ENCODE peak calls at places on chromosomes 3 and 15, in eight cellular contexts. One of them, this sample, is unnamed.

GRCh38 chr3:59436164-59436958 is 386.5 kb upstream of the CFAP20DC start:
- DNase-seq in neural progenitor cell: no peak
- DNase-seq in LNCaP clone FGC: peak; percentile 71
- DNase-seq in left ventricle myocardium inferior: no peak
- DNase-seq in pancreas: no peak
- DNase-seq in AG04450: no peak
- DNase-seq in mucosa of descending colon: peak; percentile 45
- DNase-seq in choroid plexus epithelial cell: no peak
- DNase-seq in this sample: no peak

GRCh38 chr15:68924866-68925599 is 5.3 kb upstream of the SPESP1 start:
- DNase-seq in LNCaP clone FGC: peak; percentile 36
- DNase-seq in choroid plexus epithelial cell: peak; percentile 87
- DNase-seq in pancreas: peak; percentile 62
- DNase-seq in mucosa of descending colon: peak; percentile 84
- DNase-seq in AG04450: peak; percentile 29
- DNase-seq in neural progenitor cell: peak; percentile 85
- DNase-seq in left ventricle myocardium inferior: peak; percentile 73
- DNase-seq in this sample: peak; percentile 59

GRCh38 chr15:100759698-100760356 is 119.8 kb upstream of the ALDH1A3 start:
- DNase-seq in choroid plexus epithelial cell: peak; percentile 60
- DNase-seq in mucosa of descending colon: peak; percentile 27
- DNase-seq in LNCaP clone FGC: peak; percentile 85
- DNase-seq in neural progenitor cell: no peak
- DNase-seq in left ventricle myocardium inferior: no peak
- DNase-seq in pancreas: peak; percentile 10
- DNase-seq in AG04450: no peak
- DNase-seq in this sample: no peak

GRCh38 chr3:105791919-105792786 is 76.7 kb downstream of the CBLB start:
- DNase-seq in mucosa of descending colon: peak; percentile 32
- DNase-seq in AG04450: peak; percentile 42
- DNase-seq in neural progenitor cell: no peak
- DNase-seq in pancreas: peak; percentile 29
- DNase-seq in choroid plexus epithelial cell: peak; percentile 99
- DNase-seq in LNCaP clone FGC: no peak
- DNase-seq in left ventricle myocardium inferior: peak; percentile 80
- DNase-seq in this sample: peak; percentile 47

GRCh38 chr15:80234883-80235282 is 17.1 kb downstream of the CTXND1 start:
- DNase-seq in LNCaP clone FGC: no peak
- DNase-seq in left ventricle myocardium inferior: no peak
- DNase-seq in choroid plexus epithelial cell: peak; percentile 31
- DNase-seq in AG04450: no peak
- DNase-seq in mucosa of descending colon: peak; percentile 55
- DNase-seq in neural progenitor cell: peak; percentile 42
- DNase-seq in pancreas: no peak
- DNase-seq in this sample: peak; percentile 30

GRCh38 chr3:189636048-189636447 is 4.9 kb downstream of the TP63 start:
- DNase-seq in left ventricle myocardium inferior: no peak
- DNase-seq in pancreas: no peak
- DNase-seq in choroid plexus epithelial cell: no peak
- DNase-seq in LNCaP clone FGC: no peak
- DNase-seq in mucosa of descending colon: no peak
- DNase-seq in AG04450: no peak
- DNase-seq in neural progenitor cell: no peak
- DNase-seq in this sample: no peak

GRCh38 chr15:33242165-33242564 is 47.7 kb upstream of the FMN1 start:
- DNase-seq in AG04450: no peak
- DNase-seq in LNCaP clone FGC: no peak
- DNase-seq in left ventricle myocardium inferior: no peak
- DNase-seq in neural progenitor cell: no peak
- DNase-seq in choroid plexus epithelial cell: peak; percentile 47
- DNase-seq in mucosa of descending colon: no peak
- DNase-seq in pancreas: no peak
- DNase-seq in this sample: no peak

GRCh38 chr3:129597792-129598381 is 8.6 kb downstream of the PLXND1 start:
- DNase-seq in LNCaP clone FGC: no peak
- DNase-seq in neural progenitor cell: peak; percentile 53
- DNase-seq in pancreas: no peak
- DNase-seq in AG04450: no peak
- DNase-seq in choroid plexus epithelial cell: peak; percentile 56
- DNase-seq in mucosa of descending colon: no peak
- DNase-seq in left ventricle myocardium inferior: no peak
- DNase-seq in this sample: no peak

GRCh38 chr3:120163023-120163422 is 68.8 kb upstream of the GSK3B start:
- DNase-seq in AG04450: no peak
- DNase-seq in mucosa of descending colon: no peak
- DNase-seq in neural progenitor cell: no peak
- DNase-seq in pancreas: no peak
- DNase-seq in LNCaP clone FGC: no peak
- DNase-seq in choroid plexus epithelial cell: no peak
- DNase-seq in left ventricle myocardium inferior: no peak
- DNase-seq in this sample: no peak

GRCh38 chr15:97078556-97078955 is 748.1 kb downstream of the NR2F2 start:
- DNase-seq in mucosa of descending colon: no peak
- DNase-seq in choroid plexus epithelial cell: no peak
- DNase-seq in neural progenitor cell: no peak
- DNase-seq in left ventricle myocardium inferior: no peak
- DNase-seq in AG04450: no peak
- DNase-seq in LNCaP clone FGC: no peak
- DNase-seq in pancreas: no peak
- DNase-seq in this sample: no peak

DNA sequence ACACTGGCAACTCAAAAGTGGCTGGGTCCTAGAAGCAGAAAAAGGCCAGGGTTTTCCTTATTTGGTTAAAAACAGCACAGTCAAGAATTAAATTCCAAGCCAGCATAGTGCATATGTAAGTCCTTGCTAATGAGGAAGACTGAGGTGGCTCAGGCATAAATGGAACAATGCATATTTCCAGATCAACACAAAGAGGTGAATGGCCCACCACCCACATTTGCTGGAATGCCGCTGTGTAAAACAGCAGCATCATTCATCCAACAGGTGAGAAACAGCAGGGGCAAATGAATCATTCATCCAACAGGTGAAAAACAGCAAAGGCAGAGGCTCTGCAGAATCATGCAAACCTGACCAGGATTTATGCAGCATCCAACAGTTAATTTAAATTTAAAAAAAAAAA is 32.9 kb downstream of the GPR176 start:
- DNase-seq in mucosa of descending colon: no peak
- DNase-seq in choroid plexus epithelial cell: no peak
- DNase-seq in LNCaP clone FGC: no peak
- DNase-seq in left ventricle myocardium inferior: no peak
- DNase-seq in neural progenitor cell: peak; percentile 20
- DNase-seq in AG04450: no peak
- DNase-seq in pancreas: no peak
- DNase-seq in this sample: no peak
- H3K4me3 ChIP-seq in mucosa of descending colon: no peak overlapping the region
- H3K4me3 ChIP-seq in choroid plexus epithelial cell: no peak overlapping the region
- H3K4me3 ChIP-seq in LNCaP clone FGC: no peak overlapping the region
- H3K4me3 ChIP-seq in left ventricle myocardium inferior: no peak overlapping the region
- H3K4me3 ChIP-seq in neural progenitor cell: no peak overlapping the region
- H3K4me3 ChIP-seq in AG04450: no peak overlapping the region
- H3K4me3 ChIP-seq in pancreas: no peak overlapping the region
- H3K4me3 ChIP-seq in this sample: no peak overlapping the region

DNA sequence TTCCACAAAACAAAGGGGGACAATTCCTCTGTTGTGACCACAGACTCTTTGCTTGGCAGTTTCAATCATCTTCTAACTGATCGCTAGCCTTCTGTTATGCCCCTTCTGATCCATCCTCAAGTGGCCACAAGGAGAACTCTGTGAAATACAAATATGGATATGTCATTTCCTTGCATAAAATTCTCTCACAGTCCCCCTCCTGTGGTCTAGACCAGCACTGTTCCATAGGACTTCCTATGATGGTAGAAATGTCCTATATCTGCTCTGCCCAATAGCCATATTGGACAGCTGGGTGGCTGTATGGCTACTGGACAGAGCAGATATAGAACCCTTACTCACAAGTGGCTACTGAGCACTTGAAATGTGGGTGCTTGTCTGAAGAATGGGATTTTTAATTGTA is 25.9 kb upstream of the SNRK start:
- DNase-seq in neural progenitor cell: no peak
- DNase-seq in AG04450: no peak
- DNase-seq in choroid plexus epithelial cell: peak; percentile 18
- DNase-seq in pancreas: no peak
- DNase-seq in mucosa of descending colon: no peak
- DNase-seq in left ventricle myocardium inferior: no peak
- DNase-seq in LNCaP clone FGC: no peak
- DNase-seq in this sample: no peak
- TF ChIP-seq CTCF in neural progenitor cell: no peak
- TF ChIP-seq CTCF in AG04450: no peak
- TF ChIP-seq CTCF in choroid plexus epithelial cell: peak; percentile 22
- TF ChIP-seq CTCF in pancreas: no peak
- TF ChIP-seq CTCF in mucosa of descending colon: no peak
- TF ChIP-seq CTCF in left ventricle myocardium inferior: no peak
- TF ChIP-seq CTCF in LNCaP clone FGC: no peak
- TF ChIP-seq CTCF in this sample: no peak

GRCh38 chr3:150183619-150184425 is 213.1 kb upstream of the PFN2 start:
- DNase-seq in neural progenitor cell: peak; percentile 83
- DNase-seq in left ventricle myocardium inferior: peak; percentile 62
- DNase-seq in mucosa of descending colon: peak; percentile 66
- DNase-seq in LNCaP clone FGC: no peak
- DNase-seq in choroid plexus epithelial cell: peak; percentile 88
- DNase-seq in AG04450: peak; percentile 46
- DNase-seq in pancreas: peak; percentile 55
- DNase-seq in this sample: peak; percentile 61
- H3K4me3 ChIP-seq in neural progenitor cell: peak overlapping the region; percentile 36
- H3K4me3 ChIP-seq in left ventricle myocardium inferior: peak overlapping the region; percentile 60
- H3K4me3 ChIP-seq in mucosa of descending colon: no peak overlapping the region
- H3K4me3 ChIP-seq in LNCaP clone FGC: peak overlapping the region; percentile 25
- H3K4me3 ChIP-seq in choroid plexus epithelial cell: peak overlapping the region; percentile 61
- H3K4me3 ChIP-seq in AG04450: peak overlapping the region; percentile 57
- H3K4me3 ChIP-seq in pancreas: peak overlapping the region; percentile 21
- H3K4me3 ChIP-seq in this sample: no peak overlapping the region

GRCh38 chr3:36933540-36934296 is 11.1 kb downstream of the TRANK1 start:
- DNase-seq in choroid plexus epithelial cell: no peak
- DNase-seq in neural progenitor cell: no peak
- DNase-seq in LNCaP clone FGC: no peak
- DNase-seq in pancreas: no peak
- DNase-seq in mucosa of descending colon: no peak
- DNase-seq in AG04450: no peak
- DNase-seq in left ventricle myocardium inferior: no peak
- DNase-seq in this sample: no peak
- TF ChIP-seq CTCF in choroid plexus epithelial cell: no peak
- TF ChIP-seq CTCF in neural progenitor cell: no peak
- TF ChIP-seq CTCF in LNCaP clone FGC: no peak
- TF ChIP-seq CTCF in pancreas: no peak
- TF ChIP-seq CTCF in mucosa of descending colon: no peak
- TF ChIP-seq CTCF in AG04450: no peak
- TF ChIP-seq CTCF in left ventricle myocardium inferior: no peak
- TF ChIP-seq CTCF in this sample: no peak

GRCh38 chr15:90531147-90531546 is 1.4 kb downstream of the CRTC3 start:
- DNase-seq in AG04450: no peak
- DNase-seq in pancreas: no peak
- DNase-seq in LNCaP clone FGC: no peak
- DNase-seq in left ventricle myocardium inferior: no peak
- DNase-seq in choroid plexus epithelial cell: no peak
- DNase-seq in neural progenitor cell: peak; percentile 21
- DNase-seq in mucosa of descending colon: no peak
- DNase-seq in this sample: no peak
- H3K4me3 ChIP-seq in AG04450: peak overlapping the region; percentile 77
- H3K4me3 ChIP-seq in pancreas: peak overlapping the region; percentile 48
- H3K4me3 ChIP-seq in LNCaP clone FGC: peak overlapping the region; percentile 79
- H3K4me3 ChIP-seq in left ventricle myocardium inferior: peak overlapping the region; percentile 94
- H3K4me3 ChIP-seq in choroid plexus epithelial cell: peak overlapping the region; percentile 81
- H3K4me3 ChIP-seq in neural progenitor cell: peak overlapping the region; percentile 66
- H3K4me3 ChIP-seq in mucosa of descending colon: no peak overlapping the region
- H3K4me3 ChIP-seq in this sample: peak overlapping the region; percentile 92

GRCh38 chr3:139541898-139542288 is 2.4 kb upstream of the RBP1 start:
- DNase-seq in mucosa of descending colon: no peak
- DNase-seq in AG04450: no peak
- DNase-seq in neural progenitor cell: no peak
- DNase-seq in LNCaP clone FGC: no peak
- DNase-seq in left ventricle myocardium inferior: no peak
- DNase-seq in pancreas: no peak
- DNase-seq in choroid plexus epithelial cell: no peak
- DNase-seq in this sample: no peak
- TF ChIP-seq CTCF in mucosa of descending colon: no peak
- TF ChIP-seq CTCF in AG04450: peak; percentile 9
- TF ChIP-seq CTCF in neural progenitor cell: peak; percentile 19
- TF ChIP-seq CTCF in LNCaP clone FGC: no peak
- TF ChIP-seq CTCF in left ventricle myocardium inferior: no peak
- TF ChIP-seq CTCF in pancreas: no peak
- TF ChIP-seq CTCF in choroid plexus epithelial cell: peak; percentile 36
- TF ChIP-seq CTCF in this sample: no peak

GRCh38 chr3:35723480-35724097 is 84.3 kb downstream of the ARPP21 start:
- DNase-seq in left ventricle myocardium inferior: no peak
- DNase-seq in AG04450: no peak
- DNase-seq in LNCaP clone FGC: no peak
- DNase-seq in pancreas: no peak
- DNase-seq in neural progenitor cell: no peak
- DNase-seq in choroid plexus epithelial cell: no peak
- DNase-seq in mucosa of descending colon: no peak
- DNase-seq in this sample: no peak
- H3K4me3 ChIP-seq in left ventricle myocardium inferior: no peak overlapping the region
- H3K4me3 ChIP-seq in AG04450: no peak overlapping the region
- H3K4me3 ChIP-seq in LNCaP clone FGC: no peak overlapping the region
- H3K4me3 ChIP-seq in pancreas: no peak overlapping the region
- H3K4me3 ChIP-seq in neural progenitor cell: no peak overlapping the region
- H3K4me3 ChIP-seq in choroid plexus epithelial cell: no peak overlapping the region
- H3K4me3 ChIP-seq in mucosa of descending colon: no peak overlapping the region
- H3K4me3 ChIP-seq in this sample: no peak overlapping the region

This sample was measured in lung.